ENCODE peak calls at places on chromosome 11, in five cellular contexts. S is body of pancreas, C is astrocyte, N is H9, V is glutamatergic neuron. F is an unnamed sample.

GRCh38 chr11:96324912-96325311 is 18.1 kb downstream of the MAML2 start:
- DNase-seq in S (no peak), C (peak; percentile 89), N (no peak), V (no peak), F (no peak)

GRCh38 chr11:69195819-69196218 is 40.1 kb downstream of the SMIM38 start:
- DNase-seq in S (no peak), C (no peak), N (no peak), V (no peak), F (no peak)

GRCh38 chr11:58829736-58830135 is 14.8 kb downstream of the GLYATL2 start:
- DNase-seq in S (no peak), C (peak; percentile 73), N (no peak), V (no peak), F (no peak)

GRCh38 chr11:27861706-27862430 is 161.6 kb upstream of the BDNF start:
- DNase-seq in S (no peak), C (peak; percentile 94), N (no peak), V (no peak), F (no peak)

GRCh38 chr11:15057352-15057751 is 16.0 kb upstream of the CALCB start:
- DNase-seq in S (no peak), C (no peak), N (no peak), V (no peak), F (no peak)

GRCh38 chr11:41309716-41310115 is 149.7 kb downstream of the LRRC4C start:
- DNase-seq in S (no peak), C (no peak), N (no peak), V (no peak), F (no peak)

GRCh38 chr11:107857550-107858216 is 904 bp downstream of the SLC35F2 start:
- DNase-seq in S (no peak), C (no peak), N (no peak), V (no peak), F (no peak)

GRCh38 chr11:57751676-57752253 is at the start of gene BTBD18:
- DNase-seq in S (peak; percentile 69), C (no peak), N (peak; percentile 60), V (no peak), F (no peak)

GRCh38 chr11:103358251-103358650 is 249.0 kb downstream of the DYNC2H1 start:
- DNase-seq in S (no peak), C (peak; percentile 70), N (no peak), V (no peak), F (no peak)

GRCh38 chr11:44727114-44727372 is 281 bp downstream of the TSPAN18 start:
- DNase-seq in S (no peak), C (no peak), N (no peak), V (no peak), F (no peak)

GRCh38 chr11:95647805-95648379 is 141.7 kb downstream of the FAM76B start:
- DNase-seq in S (no peak), C (no peak), N (no peak), V (no peak), F (no peak)

GRCh38 chr11:57516061-57516443 is 550 bp upstream of the SLC43A1 start:
- DNase-seq in S (no peak), C (no peak), N (no peak), V (no peak), F (no peak)

GRCh38 chr11:9506489-9507343 is 45.9 kb downstream of the ZNF143 start:
- DNase-seq in S (peak; percentile 85), C (peak; percentile 56), N (peak; percentile 82), V (peak; percentile 82), F (peak; percentile 69)

GRCh38 chr11:28048812-28049211 is 59.1 kb downstream of the KIF18A start:
- DNase-seq in S (no peak), C (no peak), N (no peak), V (no peak), F (no peak)

DNA sequence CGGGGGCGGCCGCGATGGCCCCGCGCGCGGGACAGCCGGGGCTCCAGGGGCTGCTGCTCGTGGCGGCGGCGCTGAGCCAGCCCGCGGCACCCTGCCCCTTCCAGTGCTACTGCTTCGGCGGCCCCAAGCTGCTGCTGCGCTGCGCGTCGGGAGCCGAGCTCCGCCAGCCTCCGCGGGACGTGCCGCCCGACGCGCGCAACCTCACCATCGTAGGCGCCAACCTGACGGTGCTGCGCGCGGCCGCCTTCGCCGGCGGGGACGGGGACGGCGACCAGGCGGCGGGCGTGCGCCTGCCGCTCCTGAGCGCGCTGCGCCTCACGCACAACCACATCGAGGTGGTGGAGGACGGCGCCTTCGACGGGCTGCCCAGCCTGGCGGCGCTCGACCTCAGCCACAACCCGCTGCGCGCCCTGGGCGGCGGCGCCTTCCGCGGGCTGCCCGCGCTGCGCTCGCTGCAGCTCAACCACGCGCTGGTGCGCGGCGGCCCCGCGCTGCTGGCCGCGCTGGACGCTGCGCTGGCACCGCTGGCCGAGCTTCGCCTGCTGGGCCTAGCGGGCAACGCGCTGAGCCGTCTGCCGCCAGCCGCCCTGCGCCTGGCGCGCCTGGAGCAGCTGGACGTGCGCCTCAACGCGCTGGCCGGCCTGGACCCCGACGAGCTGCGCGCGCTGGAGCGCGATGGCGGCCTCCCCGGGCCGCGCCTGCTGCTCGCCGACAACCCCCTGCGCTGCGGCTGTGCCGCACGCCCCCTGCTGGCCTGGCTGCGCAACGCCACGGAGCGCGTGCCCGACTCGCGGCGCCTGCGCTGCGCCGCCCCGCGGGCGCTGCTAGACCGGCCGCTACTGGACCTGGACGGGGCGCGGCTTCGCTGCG is 697 bp downstream of the TPBGL start:
- DNase-seq in S (peak; percentile 88), C (peak; percentile 56), N (peak; percentile 90), V (peak; percentile 94), F (peak; percentile 82)
- TF ChIP-seq CTCF in S (peak; percentile 15), C (peak; percentile 53), N (peak; percentile 77), V (peak; percentile 87), F (peak; percentile 40)

GRCh38 chr11:64314146-64314804 is 3.1 kb downstream of the TRMT112 start:
- DNase-seq in S (no peak), C (no peak), N (no peak), V (no peak), F (no peak)
- TF ChIP-seq CTCF in S (no peak), C (no peak), N (peak; percentile 49), V (peak; percentile 28), F (no peak)

DNA sequence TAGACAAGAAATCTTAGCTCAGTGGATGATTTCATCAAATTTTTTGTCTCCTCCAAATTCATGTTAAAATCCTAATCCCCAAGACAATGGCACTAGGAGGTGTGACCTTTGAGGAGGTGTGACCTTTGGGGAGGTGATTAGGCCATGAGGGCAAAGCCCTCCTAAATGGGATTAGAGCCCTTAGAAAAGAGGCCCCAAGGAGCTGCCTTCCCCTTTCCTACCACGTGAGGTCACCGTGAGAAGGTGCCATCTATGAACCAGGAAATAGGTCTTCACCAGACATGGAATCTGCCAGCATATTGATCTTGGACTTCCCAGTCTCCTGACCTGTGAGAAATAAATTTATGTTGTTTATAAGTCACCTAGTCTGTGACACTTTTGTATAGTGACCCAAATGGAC is 138.7 kb downstream of the TRIM29 start:
- DNase-seq in S (no peak), C (no peak), N (no peak), V (no peak), F (no peak)
- TF ChIP-seq CTCF in S (no peak), C (no peak), N (peak; percentile 67), V (no peak), F (no peak)

GRCh38 chr11:46537121-46537520 is 56.7 kb downstream of the AMBRA1 start:
- DNase-seq in S (no peak), C (no peak), N (no peak), V (no peak), F (no peak)
- TF ChIP-seq CTCF in S (no peak), C (peak; percentile 16), N (peak; percentile 62), V (no peak), F (no peak)

GRCh38 chr11:120547871-120548681 is 36.5 kb downstream of the GRIK4 start:
- DNase-seq in S (peak; percentile 98), C (peak; percentile 96), N (no peak), V (peak; percentile 65), F (no peak)
- TF ChIP-seq CTCF in S (no peak), C (no peak), N (peak; percentile 48), V (no peak), F (no peak)

GRCh38 chr11:111736191-111736590 is 30.0 kb downstream of the PPP2R1B start:
- DNase-seq in S (no peak), C (peak; percentile 87), N (no peak), V (no peak), F (no peak)

GRCh38 chr11:111734383-111735261 is 31.6 kb downstream of the PPP2R1B start:
- DNase-seq in S (no peak), C (no peak), N (no peak), V (no peak), F (no peak)

GRCh38 chr11:111733655-111734088 is 32.5 kb downstream of the PPP2R1B start:
- DNase-seq in S (no peak), C (peak; percentile 18), N (no peak), V (no peak), F (no peak)

GRCh38 chr11:111736621-111737055 is 29.6 kb downstream of the PPP2R1B start:
- DNase-seq in S (no peak), C (peak; percentile 12), N (no peak), V (no peak), F (no peak)

DNA sequence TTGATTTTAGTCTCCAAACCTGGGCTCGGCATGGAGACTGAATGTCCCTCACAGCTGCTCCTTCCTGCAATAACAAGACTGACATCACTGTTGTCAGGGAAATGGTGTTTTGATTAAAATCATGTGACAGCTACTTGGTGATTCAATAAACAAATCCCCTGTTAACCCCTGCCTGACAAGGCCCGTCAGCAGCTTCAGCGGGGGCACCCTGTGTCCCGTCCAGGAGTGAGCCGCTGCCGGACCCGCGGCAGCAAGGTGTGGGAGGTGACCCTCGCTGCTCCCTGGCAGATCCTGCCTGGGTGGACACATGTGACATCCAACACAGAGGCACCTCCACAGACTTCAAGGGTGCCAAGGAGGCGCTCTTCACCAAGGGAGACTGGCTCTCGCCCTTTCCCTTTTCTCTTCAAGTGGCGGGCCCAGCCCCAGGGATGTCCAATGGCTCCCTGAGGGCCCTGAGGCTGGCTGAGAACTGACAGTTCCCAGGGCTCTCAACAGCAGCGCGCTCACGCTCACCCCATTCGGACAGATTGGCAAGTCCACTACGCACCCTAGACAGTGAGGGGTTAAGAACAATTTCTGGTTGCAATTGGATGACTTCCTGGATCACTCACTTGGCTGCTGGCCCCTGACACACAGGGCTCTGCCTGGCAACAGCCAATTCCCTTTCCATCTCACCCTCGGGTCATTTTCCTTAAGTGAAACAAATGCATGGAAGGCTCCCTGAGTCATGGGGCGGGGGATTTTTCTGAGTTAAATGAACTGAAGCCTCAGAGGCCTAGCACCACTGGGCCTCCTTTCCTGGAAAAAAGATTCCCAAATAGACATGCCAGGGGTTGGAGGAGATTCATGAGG is 30.7 kb downstream of the PPP2R1B start:
- DNase-seq in S (peak; percentile 67), C (peak; percentile 98), N (no peak), V (no peak), F (no peak)
- TF ChIP-seq CTCF in S (no peak), C (no peak), N (no peak), V (no peak), F (no peak)

GRCh38 chr11:70530629-70531185 is 132.4 kb downstream of the CTTN start:
- DNase-seq in S (no peak), C (no peak), N (no peak), V (no peak), F (no peak)

GRCh38 chr11:70532728-70533127 is 134.4 kb downstream of the CTTN start:
- DNase-seq in S (no peak), C (peak; percentile 75), N (no peak), V (no peak), F (no peak)

GRCh38 chr11:70532066-70532440 is 133.7 kb downstream of the CTTN start:
- DNase-seq in S (no peak), C (peak; percentile 51), N (no peak), V (no peak), F (no peak)

GRCh38 chr11:70530010-70530409 is 131.7 kb downstream of the CTTN start:
- DNase-seq in S (no peak), C (no peak), N (no peak), V (no peak), F (no peak)

GRCh38 chr11:70531281-70532065 is 133.1 kb downstream of the CTTN start:
- DNase-seq in S (no peak), C (no peak), N (no peak), V (no peak), F (no peak)
- TF ChIP-seq CTCF in S (no peak), C (no peak), N (no peak), V (no peak), F (no peak)

F was measured in CD4-positive, alpha-beta T cell.